ENCODE peak calls at places on chromosomes 16 and 17, in four cellular contexts. One of them, this sample, is unnamed.

GRCh38 chr17:42340691-42341127 is 47.5 kb downstream of the STAT3 start:
- DNase-seq in GM20000: no peak
- DNase-seq in transverse colon: no peak
- DNase-seq in left kidney: no peak
- DNase-seq in this sample: no peak

GRCh38 chr16:27428035-27428785 is 26.2 kb downstream of the IL21R start:
- DNase-seq in GM20000: no peak
- DNase-seq in transverse colon: no peak
- DNase-seq in left kidney: no peak
- DNase-seq in this sample: peak

GRCh38 chr17:81414751-81415516 is 19.7 kb downstream of the BAHCC1 start:
- DNase-seq in GM20000: no peak
- DNase-seq in transverse colon: no peak
- DNase-seq in left kidney: no peak
- DNase-seq in this sample: no peak

GRCh38 chr17:27400991-27401390 is 55.3 kb upstream of the KSR1 start:
- DNase-seq in GM20000: no peak
- DNase-seq in transverse colon: no peak
- DNase-seq in left kidney: no peak
- DNase-seq in this sample: no peak

GRCh38 chr17:7929158-7930029 is at the start of gene KCNAB3:
- DNase-seq in GM20000: peak
- DNase-seq in transverse colon: peak
- DNase-seq in left kidney: peak
- DNase-seq in this sample: peak

GRCh38 chr16:84186685-84187437 is at the start of gene TAF1C:
- DNase-seq in GM20000: peak
- DNase-seq in transverse colon: peak
- DNase-seq in left kidney: peak
- DNase-seq in this sample: peak

GRCh38 chr17:60153606-60154355 is 4.0 kb downstream of the CA4 start:
- DNase-seq in GM20000: no peak
- DNase-seq in transverse colon: no peak
- DNase-seq in left kidney: no peak
- DNase-seq in this sample: no peak

GRCh38 chr16:67372664-67373063 is 20.6 kb downstream of the TPPP3 start:
- DNase-seq in GM20000: no peak
- DNase-seq in transverse colon: no peak
- DNase-seq in left kidney: peak
- DNase-seq in this sample: no peak

GRCh38 chr17:39951924-39952664 is 10.7 kb upstream of the GSDMA start:
- DNase-seq in GM20000: no peak
- DNase-seq in transverse colon: peak
- DNase-seq in left kidney: no peak
- DNase-seq in this sample: no peak

GRCh38 chr16:85767569-85767968 is 16.7 kb upstream of the C16orf74 start:
- DNase-seq in GM20000: no peak
- DNase-seq in transverse colon: no peak
- DNase-seq in left kidney: no peak
- DNase-seq in this sample: no peak

GRCh38 chr17:27630607-27631408 is at the start of gene LGALS9:
- DNase-seq in GM20000: peak
- DNase-seq in transverse colon: peak
- DNase-seq in left kidney: no peak
- DNase-seq in this sample: peak

GRCh38 chr16:10616395-10616743 is 36.0 kb upstream of the EMP2 start:
- DNase-seq in GM20000: no peak
- DNase-seq in transverse colon: no peak
- DNase-seq in left kidney: no peak
- DNase-seq in this sample: no peak

GRCh38 chr16:17379121-17379571 is 91.6 kb downstream of the XYLT1 start:
- DNase-seq in GM20000: no peak
- DNase-seq in transverse colon: peak
- DNase-seq in left kidney: peak
- DNase-seq in this sample: no peak

This sample was measured in GM10248.